ENCODE peak calls at places on chromosomes 2 and 18, in six cellular contexts. O is neuronal stem cell, Y is trophoblast cell, Q is H1, G is IMR-90, P is mesenchymal stem cell. S is an unnamed sample. For H3K9me3, the result is how much of the 10 kb centered on the place peaks cover.

GRCh38 chr18:55241016-55241415 is 281.8 kb upstream of the CCDC68 start:
- DNase-seq in O (no peak), Y (no peak), Q (no peak), G (no peak), P (no peak), S (no peak)

GRCh38 chr2:16210841-16211240 is 270.5 kb downstream of the MYCN start:
- DNase-seq in O (no peak), Y (no peak), Q (no peak), G (no peak), P (no peak), S (no peak)

GRCh38 chr2:230902180-230902899 is 22.7 kb downstream of the GPR55 start:
- DNase-seq in O (peak), Y (peak), Q (peak), G (peak), P (peak), S (peak)

GRCh38 chr2:29749843-29750242 is 171.5 kb downstream of the ALK start:
- DNase-seq in O (no peak), Y (no peak), Q (no peak), G (no peak), P (no peak), S (no peak)

GRCh38 chr2:185127412-185127811 is 529.1 kb downstream of the ZNF804A start:
- DNase-seq in O (no peak), Y (no peak), Q (no peak), G (no peak), P (peak), S (no peak)

GRCh38 chr2:1421731-1422130 is 8.5 kb downstream of the TPO start:
- DNase-seq in O (no peak), Y (no peak), Q (no peak), G (no peak), P (no peak), S (no peak)

GRCh38 chr18:43009666-43010065 is 105.8 kb downstream of the RIT2 start:
- DNase-seq in O (no peak), Y (no peak), Q (no peak), G (no peak), P (no peak), S (no peak)

GRCh38 chr2:25936889-25937545 is 45.3 kb downstream of the KIF3C start:
- DNase-seq in O (no peak), Y (no peak), Q (no peak), G (no peak), P (no peak), S (no peak)

GRCh38 chr18:6819332-6819731 is 89.8 kb downstream of the ARHGAP28 start:
- DNase-seq in O (no peak), Y (no peak), Q (no peak), G (no peak), P (no peak), S (no peak)

GRCh38 chr2:166419616-166419934 is 43.8 kb upstream of the SCN9A start:
- DNase-seq in O (peak), Y (no peak), Q (no peak), G (peak), P (peak), S (no peak)

GRCh38 chr2:148965596-148966431 is 72.7 kb upstream of the LYPD6B start:
- DNase-seq in O (no peak), Y (no peak), Q (no peak), G (no peak), P (no peak), S (no peak)

DNA sequence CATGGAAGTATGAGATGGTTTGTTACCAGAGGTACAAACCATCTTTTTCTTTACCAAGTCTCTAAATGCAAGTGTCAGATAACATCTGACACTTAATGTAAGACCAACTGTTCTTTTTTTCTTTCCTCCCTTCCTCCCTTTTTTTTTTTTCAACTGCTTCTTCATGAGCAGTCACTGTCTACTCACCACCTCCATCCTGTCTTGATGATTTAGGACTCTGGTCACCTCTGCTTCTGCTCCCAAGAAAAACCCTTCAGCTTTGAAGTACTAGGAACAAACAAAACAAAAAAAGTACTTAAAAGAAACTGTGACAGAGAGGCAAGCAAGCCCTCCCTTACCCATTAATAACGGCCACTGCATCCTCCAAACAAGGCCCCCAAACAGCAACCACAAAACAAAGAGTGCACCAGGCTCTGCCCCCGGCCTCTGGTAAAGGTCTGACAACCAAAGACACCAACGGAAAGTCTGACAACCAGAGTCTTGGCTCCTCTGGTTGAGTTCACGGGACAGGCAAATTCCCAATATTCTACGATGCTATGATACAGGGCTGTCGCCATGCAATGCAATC is 141.0 kb downstream of the ARL4C start:
- DNase-seq in O (no peak), Y (no peak), Q (no peak), G (no peak), P (no peak), S (no peak)
- H3K23ac ChIP-seq in O (no peak), Y (no peak), Q (no peak), G (no peak), P (no peak), S (no peak)

GRCh38 chr2:172578054-172578453 is 22.2 kb downstream of the PDK1 start:
- DNase-seq in O (no peak), Y (no peak), Q (no peak), G (peak), P (no peak), S (no peak)
- H3K9me3 ChIP-seq in O (under half), Y (under half), Q (under half), G (under half), P (half or more), S (under half)

DNA sequence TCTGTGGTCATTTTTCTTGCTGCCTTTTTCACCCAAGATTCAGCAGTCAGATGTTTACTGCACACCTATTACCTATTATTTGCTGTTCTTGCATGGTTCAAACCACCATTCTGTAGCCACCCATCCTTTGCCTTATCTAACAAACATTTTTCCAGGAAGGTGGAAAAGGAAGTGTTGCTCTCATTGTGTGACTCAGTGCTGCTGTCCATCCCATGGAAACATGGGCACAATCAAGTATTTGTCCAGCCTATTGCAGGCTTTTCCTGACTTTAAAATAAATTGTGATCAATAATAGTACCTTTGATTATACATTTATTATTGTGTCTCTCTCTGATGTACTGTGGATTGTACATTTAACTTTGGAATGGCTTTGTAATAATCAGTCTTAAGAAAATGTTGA is 53.2 kb downstream of the USP14 start:
- DNase-seq in O (no peak), Y (no peak), Q (no peak), G (no peak), P (no peak), S (no peak)
- H3K4ac ChIP-seq in O (no peak), Y (no peak), Q (no peak), G (no peak), P (no peak), S (no peak)

GRCh38 chr18:79507076-79507545 is 111.4 kb downstream of the NFATC1 start:
- DNase-seq in O (no peak), Y (no peak), Q (no peak), G (no peak), P (no peak), S (no peak)
- H3K23ac ChIP-seq in O (peak), Y (no peak), Q (no peak), G (no peak), P (no peak), S (no peak)

GRCh38 chr2:13485256-13485655 is 768.5 kb downstream of the TRIB2 start:
- DNase-seq in O (no peak), Y (no peak), Q (no peak), G (no peak), P (no peak), S (no peak)
- H3K9me3 ChIP-seq in O (under half), Y (under half), Q (under half), G (under half), P (under half), S (under half)

DNA sequence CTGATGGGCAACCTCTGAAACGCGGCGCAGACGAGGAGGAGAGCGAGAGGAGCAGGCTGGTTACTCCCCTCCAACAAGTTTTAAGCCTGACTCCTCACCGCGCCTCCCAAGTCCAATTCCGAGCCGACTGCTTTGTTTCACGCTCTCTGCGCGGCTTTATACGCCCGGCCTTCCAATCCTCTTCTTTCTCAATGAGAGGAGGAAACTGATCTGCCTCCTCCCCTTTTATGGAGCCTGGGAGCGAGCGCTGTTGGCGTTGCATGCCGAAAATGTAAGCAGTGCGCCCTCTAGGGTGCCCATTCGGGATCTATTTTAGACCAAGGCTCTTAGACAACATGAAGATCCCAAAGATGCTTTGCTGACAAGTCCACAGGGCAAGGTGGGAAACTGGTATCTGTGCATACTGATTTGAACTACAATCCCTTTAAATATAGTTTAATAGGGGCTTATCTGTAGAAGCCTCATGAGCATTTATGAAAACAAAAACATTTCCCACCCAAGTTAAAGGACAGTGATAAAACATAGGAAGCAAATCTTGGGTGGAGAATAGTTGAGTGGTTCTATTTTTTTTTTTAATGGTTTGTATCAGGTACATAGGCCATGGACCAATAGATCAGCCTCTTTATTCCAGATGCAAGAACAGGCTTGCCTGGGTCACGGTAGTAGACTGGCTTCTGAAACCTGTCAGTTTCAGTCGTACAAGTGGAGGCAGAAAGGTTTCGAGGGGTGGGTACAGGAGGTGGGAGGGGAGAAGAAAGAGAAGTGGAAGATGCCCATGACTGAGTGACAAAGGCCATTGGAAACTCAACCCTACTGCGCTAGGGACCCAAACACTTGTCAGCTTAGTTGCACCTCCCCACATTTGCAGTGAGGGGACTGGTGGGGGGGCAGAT is at the start of gene RND3:
- DNase-seq in O (peak), Y (peak), Q (peak), G (peak), P (peak), S (peak)
- H3K4ac ChIP-seq in O (no peak), Y (peak), Q (peak), G (peak), P (peak), S (no peak)

DNA sequence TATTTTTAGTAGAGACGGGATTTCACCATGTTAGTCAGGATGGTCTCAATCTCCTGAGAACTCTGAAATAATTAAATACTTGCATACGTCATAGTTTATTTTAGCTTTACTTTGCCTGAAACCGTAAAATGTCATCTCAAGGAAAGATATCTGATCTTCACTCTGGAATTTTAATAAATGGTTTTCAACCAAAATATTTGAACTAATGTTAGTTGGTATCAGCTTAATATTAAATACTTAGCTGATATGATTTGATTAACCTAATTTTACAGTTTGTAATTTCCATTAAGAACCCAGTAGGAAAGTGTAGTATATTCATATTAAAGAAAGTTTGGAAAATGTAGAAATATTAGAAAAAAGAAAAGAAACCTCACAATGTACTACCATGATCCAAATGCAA is 41.4 kb upstream of the STON1 start:
- DNase-seq in O (no peak), Y (no peak), Q (no peak), G (no peak), P (no peak), S (no peak)
- H3K23ac ChIP-seq in O (no peak), Y (no peak), Q (no peak), G (no peak), P (no peak), S (no peak)

GRCh38 chr2:36478332-36478738 is 119.6 kb downstream of the FEZ2 start:
- DNase-seq in O (no peak), Y (peak), Q (no peak), G (peak), P (peak), S (no peak)

GRCh38 chr2:36477315-36477714 is 120.7 kb downstream of the FEZ2 start:
- DNase-seq in O (no peak), Y (no peak), Q (no peak), G (no peak), P (no peak), S (no peak)

GRCh38 chr2:36477744-36478143 is 120.2 kb downstream of the FEZ2 start:
- DNase-seq in O (no peak), Y (no peak), Q (no peak), G (no peak), P (no peak), S (no peak)

GRCh38 chr2:36478999-36479398 is 119.0 kb downstream of the FEZ2 start:
- DNase-seq in O (no peak), Y (no peak), Q (no peak), G (no peak), P (no peak), S (no peak)

GRCh38 chr2:36476411-36476810 is 120.8 kb downstream of the CRIM1 start:
- DNase-seq in O (no peak), Y (no peak), Q (no peak), G (no peak), P (no peak), S (no peak)
- H3K9me3 ChIP-seq in O (under half), Y (under half), Q (under half), G (under half), P (half or more), S (under half)

GRCh38 chr18:44801796-44802195 is 121.1 kb downstream of the SETBP1 start:
- DNase-seq in O (no peak), Y (no peak), Q (no peak), G (no peak), P (no peak), S (no peak)
- H3K4ac ChIP-seq in O (no peak), Y (no peak), Q (no peak), G (no peak), P (no peak), S (no peak)

GRCh38 chr2:105294844-105295481 is 34.6 kb downstream of the TGFBRAP1 start:
- DNase-seq in O (peak), Y (peak), Q (peak), G (peak), P (peak), S (peak)
- H3K23ac ChIP-seq in O (no peak), Y (no peak), Q (no peak), G (no peak), P (no peak), S (no peak)